ENCODE peak calls at places on chromosomes 6 and 20, in nine cellular contexts. W is breast epithelium; J is mesendoderm; A is CD8-positive, alpha-beta T cell; G is OCI-LY7; Y is endothelial cell of umbilical vein; S is uterus; C is A549; D is GM23338. I is an unnamed sample. For H3K4me1, the result is how much of the 10 kb centered on the place peaks cover.

GRCh38 chr6:121627761-121628160 is 192.3 kb downstream of the GJA1 start:
- DNase-seq in G (no peak), J (no peak), S (no peak), A (no peak), D (no peak), Y (no peak), C (peak), W (no peak), I (no peak)

GRCh38 chr20:11753155-11753554 is 164.5 kb upstream of the BTBD3 start:
- DNase-seq in J (no peak), S (no peak), A (no peak), G (no peak), D (no peak), C (no peak), W (no peak), Y (no peak), I (no peak)

GRCh38 chr6:168877821-168878282 is 375.8 kb downstream of the THBS2 start:
- DNase-seq in W (no peak), C (peak), A (no peak), S (no peak), G (no peak), D (no peak), J (no peak), Y (no peak), I (no peak)

GRCh38 chr20:14336667-14337066 is 745 bp downstream of the FLRT3 start:
- DNase-seq in S (no peak), G (no peak), D (peak), Y (no peak), J (peak), C (peak), W (no peak), A (no peak), I (no peak)

GRCh38 chr20:61385731-61386130 is 133.7 kb downstream of the CDH4 start:
- DNase-seq in G (no peak), Y (no peak), W (no peak), J (no peak), D (no peak), A (no peak), S (no peak), C (no peak), I (no peak)

GRCh38 chr6:38796006-38796405 is 80.9 kb downstream of the DNAH8 start:
- DNase-seq in G (no peak), A (no peak), S (no peak), W (no peak), D (no peak), Y (peak), C (no peak), J (no peak), I (no peak)

GRCh38 chr20:34473262-34473883 is 42.8 kb upstream of the DYNLRB1 start:
- DNase-seq in W (no peak), S (peak), D (peak), A (no peak), J (peak), G (peak), C (peak), Y (peak), I (no peak)

GRCh38 chr20:37095108-37095608 is 639 bp downstream of the RBL1 start:
- DNase-seq in S (no peak), C (peak), W (no peak), A (peak), D (no peak), Y (no peak), G (peak), J (no peak), I (no peak)

GRCh38 chr6:139262519-139263300 is 29.1 kb downstream of the TXLNB start:
- DNase-seq in J (no peak), D (no peak), C (no peak), A (no peak), G (peak), W (no peak), S (no peak), Y (no peak), I (no peak)

GRCh38 chr20:38878798-38879197 is 47.4 kb upstream of the FAM83D start:
- DNase-seq in D (peak), J (peak), C (no peak), W (no peak), A (no peak), S (no peak), Y (no peak), G (peak), I (no peak)

GRCh38 chr20:38883081-38883980 is 42.9 kb upstream of the FAM83D start:
- DNase-seq in G (peak), S (no peak), A (no peak), W (no peak), Y (no peak), D (no peak), J (no peak), C (no peak), I (no peak)

GRCh38 chr20:38882600-38882999 is 43.6 kb upstream of the FAM83D start:
- DNase-seq in W (no peak), Y (no peak), G (no peak), D (no peak), C (no peak), S (no peak), J (no peak), A (no peak), I (no peak)

GRCh38 chr20:38881806-38882440 is 44.3 kb upstream of the FAM83D start:
- DNase-seq in G (no peak), A (no peak), W (no peak), C (no peak), J (no peak), Y (no peak), D (no peak), S (no peak), I (no peak)

GRCh38 chr20:38880952-38881735 is 45.1 kb upstream of the FAM83D start:
- DNase-seq in C (no peak), S (no peak), A (no peak), W (no peak), D (no peak), G (peak), J (no peak), Y (no peak), I (no peak)
- H3K4me1 ChIP-seq in C (under half), S (under half), A (under half), W (under half), D (under half), G (half or more), J (under half), Y (under half), I (under half)

GRCh38 chr6:30319146-30319835 is 7.4 kb upstream of the TRIM39 start:
- DNase-seq in Y (no peak), S (no peak), G (no peak), A (no peak), D (peak), C (no peak), J (no peak), W (no peak), I (no peak)
- H3K4me1 ChIP-seq in Y (under half), S (under half), G (under half), A (half or more), D (half or more), C (under half), J (under half), W (under half), I (under half)

GRCh38 chr6:159309723-159310122 is 140.5 kb downstream of the FNDC1 start:
- DNase-seq in J (no peak), S (no peak), W (no peak), G (no peak), Y (no peak), A (no peak), D (no peak), C (no peak), I (no peak)
- H3K4me1 ChIP-seq in J (under half), S (under half), W (under half), G (under half), Y (under half), A (under half), D (under half), C (under half), I (under half)

GRCh38 chr20:38112943-38113294 is 52.2 kb downstream of the TGM2 start:
- DNase-seq in J (no peak), Y (no peak), C (no peak), W (no peak), G (no peak), S (no peak), A (no peak), D (no peak), I (peak)

GRCh38 chr20:38114353-38114791 is 50.7 kb downstream of the TGM2 start:
- DNase-seq in Y (no peak), J (no peak), W (no peak), D (no peak), C (peak), G (no peak), A (no peak), S (no peak), I (no peak)

GRCh38 chr20:38115205-38115604 is 49.9 kb downstream of the TGM2 start:
- DNase-seq in A (no peak), S (no peak), J (no peak), Y (no peak), W (no peak), C (no peak), D (peak), G (no peak), I (no peak)

GRCh38 chr20:38112249-38112942 is 52.7 kb downstream of the TGM2 start:
- DNase-seq in W (no peak), Y (no peak), D (no peak), G (no peak), C (no peak), S (no peak), J (no peak), A (no peak), I (no peak)

GRCh38 chr20:38113401-38114325 is 51.4 kb downstream of the TGM2 start:
- DNase-seq in Y (no peak), D (peak), C (peak), W (no peak), S (no peak), J (peak), A (no peak), G (peak), I (no peak)
- H3K4me1 ChIP-seq in Y (half or more), D (under half), C (half or more), W (under half), S (under half), J (under half), A (under half), G (under half), I (under half)

GRCh38 chr6:90098025-90098474 is 198.6 kb downstream of the BACH2 start:
- DNase-seq in G (no peak), D (no peak), C (no peak), J (no peak), A (no peak), W (peak), S (peak), Y (peak), I (no peak)
- H3K4me1 ChIP-seq in G (under half), D (under half), C (under half), J (under half), A (half or more), W (under half), S (under half), Y (under half), I (under half)

DNA sequence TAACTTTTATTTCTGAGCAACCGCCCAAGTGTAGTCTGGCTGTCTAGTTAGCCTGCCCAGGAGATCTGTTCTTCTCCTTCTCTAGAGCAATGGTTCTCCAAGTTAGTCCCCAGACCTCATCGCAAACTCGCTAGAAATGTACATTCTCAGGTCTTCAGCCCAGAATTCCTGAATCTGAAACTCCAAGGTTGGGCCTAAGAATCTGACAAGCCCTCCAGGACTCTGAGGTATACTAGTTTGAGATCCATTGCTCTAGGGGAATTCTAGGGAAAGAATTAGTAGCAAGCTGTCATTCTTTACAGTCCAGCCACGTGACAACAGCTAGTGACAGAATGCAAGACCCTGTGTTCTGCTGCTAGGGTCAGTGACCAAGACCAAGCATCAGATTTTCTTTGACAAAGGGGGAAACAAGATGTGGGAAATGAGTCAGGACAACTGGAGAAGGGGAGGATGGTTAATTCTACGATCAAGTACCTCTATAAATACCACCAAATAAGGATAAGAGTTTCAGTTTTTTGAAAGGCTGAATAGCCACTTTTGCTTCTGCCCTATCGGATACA is 5.8 kb downstream of the UBE2V1 start:
- DNase-seq in S (no peak), W (no peak), A (no peak), Y (peak), D (no peak), J (no peak), C (no peak), G (no peak), I (no peak)
- H3K4me1 ChIP-seq in S (under half), W (under half), A (half or more), Y (half or more), D (under half), J (under half), C (half or more), G (under half), I (half or more)

GRCh38 chr6:7143161-7143974 is 35.6 kb downstream of the RREB1 start:
- DNase-seq in W (no peak), J (peak), D (no peak), G (no peak), S (no peak), Y (no peak), C (no peak), A (no peak), I (no peak)
- H3K4me1 ChIP-seq in W (under half), J (under half), D (half or more), G (under half), S (under half), Y (under half), C (half or more), A (half or more), I (half or more)

DNA sequence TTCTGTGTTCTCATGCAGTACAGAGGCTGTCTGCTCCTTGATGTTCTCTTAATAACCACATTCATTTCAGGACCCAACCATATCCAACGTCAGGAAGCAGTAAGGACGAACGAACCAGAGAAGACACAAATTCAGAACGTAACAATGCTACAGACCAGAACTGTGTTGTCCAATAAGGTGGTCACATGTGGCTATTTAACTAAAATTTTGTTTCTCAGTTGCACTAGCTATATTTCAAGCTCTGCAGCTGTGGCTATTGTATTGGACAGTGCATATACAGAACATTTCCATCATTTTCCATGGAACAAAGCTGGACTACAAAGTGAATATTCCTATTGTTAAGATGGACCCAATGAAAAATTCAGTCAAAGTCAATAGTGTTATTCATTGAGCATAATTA is 27.0 kb downstream of the MAP7 start:
- DNase-seq in A (no peak), C (no peak), G (no peak), J (no peak), W (no peak), Y (no peak), S (no peak), D (no peak), I (no peak)
- H3K4me1 ChIP-seq in A (under half), C (half or more), G (under half), J (under half), W (under half), Y (under half), S (under half), D (half or more), I (under half)